ENCODE peak calls at places on chromosomes 5 and 9, in six cellular contexts. E is IMR-90, B is H1, G is neuronal stem cell, R is trophoblast cell, F is mesenchymal stem cell. U is an unnamed sample.

GRCh38 chr9:113564804-113565237 is 101.3 kb downstream of the RGS3 start:
- DNase-seq in E (peak; percentile 61), B (no peak), G (no peak), R (no peak), F (peak; percentile 82), U (peak; percentile 76)

GRCh38 chr5:36202521-36202961 is 39.2 kb downstream of the NADK2 start:
- DNase-seq in E (peak; percentile 54), B (no peak), G (no peak), R (peak; percentile 59), F (peak; percentile 38), U (no peak)

GRCh38 chr9:125987420-125987819 is 240.2 kb downstream of the PBX3 start:
- DNase-seq in E (no peak), B (no peak), G (no peak), R (no peak), F (no peak), U (no peak)

GRCh38 chr5:61806491-61807020 is 474.5 kb downstream of the ZSWIM6 start:
- DNase-seq in E (no peak), B (no peak), G (no peak), R (no peak), F (no peak), U (no peak)

GRCh38 chr9:68822596-68823165 is 117.6 kb downstream of the PIP5K1B start:
- DNase-seq in E (no peak), B (no peak), G (no peak), R (no peak), F (no peak), U (no peak)

GRCh38 chr5:147530801-147531389 is 21.0 kb upstream of the DPYSL3 start:
- DNase-seq in E (peak; percentile 94), B (no peak), G (no peak), R (peak; percentile 58), F (peak; percentile 88), U (no peak)

GRCh38 chr9:115808108-115808507 is 345.5 kb upstream of the PAPPA start:
- DNase-seq in E (no peak), B (no peak), G (no peak), R (peak; percentile 6), F (no peak), U (no peak)

GRCh38 chr5:159735749-159736660 is 180.3 kb upstream of the ADRA1B start:
- DNase-seq in E (no peak), B (no peak), G (no peak), R (peak; percentile 24), F (no peak), U (no peak)

GRCh38 chr9:116269250-116269649 is 115.7 kb downstream of the PAPPA start:
- DNase-seq in E (no peak), B (no peak), G (no peak), R (no peak), F (peak; percentile 54), U (no peak)

GRCh38 chr9:136857166-136857565 is 5.0 kb downstream of the MAMDC4 start:
- DNase-seq in E (no peak), B (no peak), G (no peak), R (no peak), F (no peak), U (peak; percentile 28)

GRCh38 chr5:118111956-118112355 is 876.4 kb downstream of the DTWD2 start:
- DNase-seq in E (no peak), B (no peak), G (no peak), R (no peak), F (no peak), U (no peak)

GRCh38 chr9:94833802-94834201 is 107.3 kb downstream of the AOPEP start:
- DNase-seq in E (no peak), B (no peak), G (no peak), R (no peak), F (no peak), U (no peak)

GRCh38 chr9:29200650-29201049 is 1627.4 kb upstream of the C9orf72 start:
- DNase-seq in E (no peak), B (no peak), G (no peak), R (no peak), F (no peak), U (no peak)

GRCh38 chr9:19162956-19163355 is 35.7 kb upstream of the PLIN2 start:
- DNase-seq in E (no peak), B (no peak), G (no peak), R (peak; percentile 98), F (peak; percentile 50), U (no peak)

GRCh38 chr9:33102551-33103210 is 26.2 kb upstream of the SMU1 start:
- DNase-seq in E (no peak), B (no peak), G (no peak), R (no peak), F (no peak), U (no peak)

GRCh38 chr9:80796662-80797426 is 892.5 kb downstream of the TLE1 start:
- DNase-seq in E (no peak), B (no peak), G (peak; percentile 11), R (no peak), F (peak; percentile 58), U (no peak)

GRCh38 chr5:73450672-73451217 is 2.2 kb upstream of the FOXD1 start:
- DNase-seq in E (peak; percentile 52), B (no peak), G (no peak), R (peak; percentile 40), F (peak; percentile 50), U (peak; percentile 45)

GRCh38 chr5:4124201-4124852 is 528.7 kb downstream of the IRX1 start:
- DNase-seq in E (no peak), B (no peak), G (no peak), R (no peak), F (no peak), U (no peak)

GRCh38 chr9:90795879-90796317 is 5.7 kb upstream of the SYK start:
- DNase-seq in E (no peak), B (no peak), G (no peak), R (peak; percentile 23), F (no peak), U (no peak)
- H3K4me2 ChIP-seq in E (no peak overlapping the region), B (no peak overlapping the region), G (no peak overlapping the region), R (no peak overlapping the region), F (no peak overlapping the region), U (no peak overlapping the region)

DNA sequence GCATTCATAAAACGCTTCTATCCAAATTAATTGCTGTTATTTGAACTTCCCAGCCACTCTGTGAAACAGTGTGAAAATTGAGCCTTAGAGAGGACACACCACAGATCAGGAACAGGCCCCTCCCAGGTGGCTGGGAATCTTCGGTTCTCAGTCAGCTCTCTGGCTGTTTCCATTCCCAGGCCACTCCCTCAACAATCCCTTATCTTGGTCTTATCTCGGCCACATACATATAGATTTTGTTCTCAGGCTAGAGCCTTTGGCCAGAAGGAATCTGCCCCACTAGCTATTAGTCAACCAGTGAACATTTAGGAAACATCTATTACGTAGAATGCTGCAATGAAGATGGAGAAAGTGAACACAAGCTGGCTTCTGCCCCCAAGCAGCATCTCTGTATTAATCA is 21.0 kb upstream of the WWC1 start:
- DNase-seq in E (peak; percentile 62), B (no peak), G (no peak), R (peak; percentile 94), F (peak; percentile 50), U (no peak)
- H3K14ac ChIP-seq in E (no peak overlapping the region), B (no peak overlapping the region), G (no peak overlapping the region), R (no peak overlapping the region), F (no peak overlapping the region), U (no peak overlapping the region)

GRCh38 chr9:117303643-117304230 is 111.1 kb downstream of the ASTN2 start:
- DNase-seq in E (no peak), B (no peak), G (no peak), R (no peak), F (no peak), U (no peak)
- H3K4me2 ChIP-seq in E (no peak overlapping the region), B (no peak overlapping the region), G (no peak overlapping the region), R (no peak overlapping the region), F (no peak overlapping the region), U (no peak overlapping the region)

DNA sequence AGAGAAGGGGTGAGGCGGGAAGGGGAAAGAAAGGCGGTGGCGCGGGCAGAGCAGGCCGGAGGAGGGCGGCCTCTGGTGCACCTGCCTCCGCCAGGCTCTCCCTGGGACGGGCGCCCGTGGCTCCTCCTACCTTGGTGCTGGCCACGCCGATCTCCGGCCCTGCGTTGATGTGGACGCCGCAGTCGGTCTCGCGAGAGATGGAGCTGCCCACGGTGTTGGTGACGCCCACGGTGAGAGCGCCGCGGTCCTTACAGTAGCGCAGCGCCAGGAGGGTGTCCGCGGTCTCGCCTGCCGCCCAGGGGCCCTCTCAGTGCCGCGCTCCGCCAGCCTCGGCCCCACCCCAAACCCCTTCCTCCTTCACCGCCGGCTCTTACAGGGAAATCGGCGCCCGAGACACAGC is 21.8 kb upstream of the MAPK9 start:
- DNase-seq in E (no peak), B (no peak), G (no peak), R (peak; percentile 97), F (no peak), U (no peak)
- H3K14ac ChIP-seq in E (no peak overlapping the region), B (no peak overlapping the region), G (peak overlapping the region; percentile 76), R (no peak overlapping the region), F (no peak overlapping the region), U (no peak overlapping the region)

GRCh38 chr5:158434749-158435148 is 575.8 kb upstream of the CLINT1 start:
- DNase-seq in E (no peak), B (no peak), G (no peak), R (no peak), F (no peak), U (no peak)

GRCh38 chr5:158431369-158432029 is 572.6 kb upstream of the CLINT1 start:
- DNase-seq in E (no peak), B (no peak), G (no peak), R (no peak), F (peak; percentile 16), U (no peak)

GRCh38 chr5:158436271-158437065 is 577.5 kb upstream of the CLINT1 start:
- DNase-seq in E (no peak), B (no peak), G (no peak), R (no peak), F (no peak), U (no peak)

GRCh38 chr5:158435161-158435616 is 576.2 kb upstream of the CLINT1 start:
- DNase-seq in E (no peak), B (no peak), G (no peak), R (no peak), F (no peak), U (no peak)

DNA sequence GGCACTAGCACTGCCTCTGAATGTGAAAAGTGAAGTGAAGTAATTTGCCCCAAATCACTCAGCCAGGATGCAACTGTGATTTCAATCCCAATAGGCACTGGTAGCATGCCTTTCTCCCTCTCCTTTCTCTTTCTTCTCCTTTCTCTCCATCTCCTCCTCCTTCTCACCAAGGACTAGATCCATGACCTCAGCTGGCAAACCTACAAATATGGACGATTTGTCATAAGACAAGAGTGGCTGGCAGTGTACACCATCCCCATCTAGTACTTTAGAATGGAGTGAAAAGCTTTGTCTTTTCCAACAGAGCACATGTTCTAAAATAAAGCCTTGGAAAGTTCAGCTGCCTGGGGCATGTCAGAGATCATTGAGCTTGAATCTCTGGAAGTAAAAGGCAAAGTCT is 574.7 kb upstream of the CLINT1 start:
- DNase-seq in E (no peak), B (no peak), G (no peak), R (no peak), F (no peak), U (no peak)
- H3K4me2 ChIP-seq in E (no peak overlapping the region), B (no peak overlapping the region), G (no peak overlapping the region), R (no peak overlapping the region), F (no peak overlapping the region), U (no peak overlapping the region)

U was measured in H9.